ENCODE peak calls at places on chromosome 17, in seven cellular contexts. H is iris pigment epithelial cell; S is effector memory CD4-positive, alpha-beta T cell; I is pons; F is stomach; W is dorsolateral prefrontal cortex; P is memory B cell. O is an unnamed sample.
A peak's percentile ranks its signal among the peaks of the same experiment; 100 is the strongest.

GRCh38 chr17:8922451-8922850 is 43.1 kb downstream of the PIK3R5 start:
- DNase-seq in I (peak; percentile 59), H (peak; percentile 98), W (no peak), P (no peak), S (no peak), F (no peak), O (peak; percentile 25)

GRCh38 chr17:42421479-42422332 is 1.4 kb downstream of the CAVIN1 start:
- DNase-seq in F (peak; percentile 28), H (peak; percentile 79), P (no peak), W (no peak), S (no peak), I (no peak), O (peak; percentile 60)

GRCh38 chr17:46115687-46116086 is 77.5 kb downstream of the KANSL1 start:
- DNase-seq in F (no peak), P (no peak), W (no peak), H (no peak), I (no peak), S (no peak), O (peak; percentile 34)

GRCh38 chr17:64499805-64500486 is 3.1 kb upstream of the POLG2 start:
- DNase-seq in F (no peak), S (no peak), H (peak; percentile 41), W (no peak), P (no peak), I (no peak), O (no peak)

GRCh38 chr17:22411185-22411784 is 719.0 kb downstream of the KCNJ18 start:
- DNase-seq in F (no peak), S (no peak), I (no peak), P (no peak), H (no peak), W (no peak), O (no peak)

GRCh38 chr17:36524428-36524876 is 10.2 kb downstream of the MYO19 start:
- DNase-seq in W (no peak), F (no peak), H (no peak), I (no peak), P (no peak), S (no peak), O (peak; percentile 25)

GRCh38 chr17:4304417-4305027 is 40.7 kb upstream of the ANKFY1 start:
- DNase-seq in H (peak; percentile 33), S (no peak), F (peak; percentile 43), P (peak; percentile 49), W (no peak), I (peak; percentile 72), O (peak; percentile 42)

GRCh38 chr17:1485311-1485747 is 7.2 kb downstream of the MYO1C start:
- DNase-seq in H (no peak), I (no peak), P (no peak), S (no peak), W (no peak), F (peak; percentile 39), O (peak; percentile 40)

GRCh38 chr17:289409-289808 is 63.2 kb downstream of the RPH3AL start:
- DNase-seq in I (no peak), W (no peak), S (no peak), F (no peak), P (no peak), H (no peak), O (no peak)

GRCh38 chr17:27609606-27610303 is 21.2 kb upstream of the LGALS9 start:
- DNase-seq in I (no peak), H (peak; percentile 50), S (no peak), F (peak; percentile 74), P (no peak), W (peak; percentile 72), O (peak; percentile 35)

GRCh38 chr17:60920107-60920506 is 242.5 kb downstream of the BCAS3 start:
- DNase-seq in H (no peak), F (no peak), P (no peak), W (no peak), I (no peak), S (no peak), O (no peak)

GRCh38 chr17:31857920-31858646 is 961 bp downstream of the COPRS start:
- DNase-seq in S (no peak), I (peak; percentile 43), F (no peak), W (no peak), H (no peak), P (no peak), O (no peak)

GRCh38 chr17:72730091-72730490 is 362.4 kb downstream of the SLC39A11 start:
- DNase-seq in P (no peak), W (no peak), I (no peak), H (peak; percentile 53), F (no peak), S (no peak), O (no peak)

GRCh38 chr17:32861979-32862378 is 14.9 kb downstream of the MYO1D start:
- DNase-seq in I (no peak), H (no peak), P (no peak), W (no peak), S (no peak), F (no peak), O (no peak)

GRCh38 chr17:73623247-73623646 is 21.0 kb downstream of the SDK2 start:
- DNase-seq in W (no peak), H (no peak), I (no peak), S (no peak), F (no peak), P (no peak), O (no peak)

GRCh38 chr17:43608313-43608712 is 53.4 kb downstream of the MEOX1 start:
- DNase-seq in P (no peak), S (no peak), F (no peak), W (no peak), I (no peak), H (peak; percentile 27), O (peak; percentile 23)

GRCh38 chr17:61827649-61828395 is 35.5 kb downstream of the BRIP1 start:
- DNase-seq in W (no peak), F (no peak), S (no peak), I (no peak), P (no peak), H (no peak), O (no peak)

GRCh38 chr17:8304181-8304910 is 5.7 kb upstream of the ARHGEF15 start:
- DNase-seq in W (no peak), H (no peak), S (no peak), P (no peak), F (no peak), I (no peak), O (no peak)

GRCh38 chr17:57823469-57824401 is 26.1 kb downstream of the MRPS23 start:
- DNase-seq in F (no peak), I (no peak), W (no peak), S (no peak), H (peak; percentile 34), P (no peak), O (no peak)

GRCh38 chr17:6090253-6090652 is 20.1 kb downstream of the WSCD1 start:
- DNase-seq in F (no peak), I (no peak), P (no peak), W (no peak), S (no peak), H (no peak), O (no peak)

O was measured in LHCN-M2.